ENCODE peak calls at places on chromosomes 5 and 9, in four cellular contexts. O is amniotic stem cell, R is heart left ventricle, Z is activated B cell treated with CpG ODN at 0.5 μM for 24 hours. U is an unnamed sample.

GRCh38 chr5:175684931-175685330 is 27.1 kb downstream of the HRH2 start:
- DNase-seq in O (no peak), R (no peak), Z (no peak), U (no peak)

GRCh38 chr9:114434878-114435311 is 47.1 kb upstream of the AKNA start:
- DNase-seq in O (no peak), R (no peak), Z (no peak), U (peak)

GRCh38 chr9:111161015-111161415 is 122.7 kb upstream of the LPAR1 start:
- DNase-seq in O (peak), R (no peak), Z (no peak), U (no peak)

GRCh38 chr5:124162782-124163532 is 583.5 kb downstream of the ZNF608 start:
- DNase-seq in O (no peak), R (peak), Z (no peak), U (peak)

GRCh38 chr9:2568689-2569088 is 52.9 kb upstream of the VLDLR start:
- DNase-seq in O (no peak), R (no peak), Z (no peak), U (no peak)

GRCh38 chr5:164336906-164337305 is 831.5 kb downstream of the MAT2B start:
- DNase-seq in O (peak), R (no peak), Z (no peak), U (no peak)

GRCh38 chr9:123343428-123344272 is 12.3 kb upstream of the CRB2 start:
- DNase-seq in O (no peak), R (no peak), Z (peak), U (peak)

GRCh38 chr5:115657883-115658233 is 32.0 kb upstream of the TMED7 start:
- DNase-seq in O (peak), R (no peak), Z (no peak), U (no peak)

GRCh38 chr5:139392678-139393496 is 2.0 kb downstream of the PROB1 start:
- DNase-seq in O (no peak), R (peak), Z (peak), U (peak)

GRCh38 chr5:107486489-107486888 is 184.2 kb downstream of the EFNA5 start:
- DNase-seq in O (no peak), R (no peak), Z (no peak), U (no peak)

GRCh38 chr5:26012078-26012477 is 1026.3 kb downstream of the CDH9 start:
- DNase-seq in O (no peak), R (no peak), Z (no peak), U (no peak)

GRCh38 chr5:135016926-135017325 is 17.1 kb downstream of the PITX1 start:
- DNase-seq in O (no peak), R (no peak), Z (no peak), U (no peak)

GRCh38 chr5:2726366-2726765 is 25.1 kb downstream of the IRX2 start:
- DNase-seq in O (no peak), R (no peak), Z (no peak), U (no peak)

GRCh38 chr5:6837519-6838110 is 124.4 kb downstream of the TENT4A start:
- DNase-seq in O (no peak), R (no peak), Z (no peak), U (no peak)

GRCh38 chr5:135498662-135498995 is 37.1 kb downstream of the NEUROG1 start:
- DNase-seq in O (no peak), R (no peak), Z (no peak), U (no peak)

GRCh38 chr9:83572524-83572923 is 34.3 kb upstream of the FRMD3 start:
- DNase-seq in O (no peak), R (no peak), Z (no peak), U (no peak)

GRCh38 chr9:93080406-93080805 is 15.6 kb upstream of the CARD19 start:
- DNase-seq in O (no peak), R (peak), Z (peak), U (no peak)

GRCh38 chr5:116521173-116521872 is 53.3 kb downstream of the SEMA6A start:
- DNase-seq in O (no peak), R (peak), Z (no peak), U (no peak)

GRCh38 chr5:114430532-114430931 is 68.7 kb downstream of the KCNN2 start:
- DNase-seq in O (no peak), R (no peak), Z (no peak), U (no peak)

GRCh38 chr5:61896811-61897210 is 409.2 kb upstream of the KIF2A start:
- DNase-seq in O (no peak), R (no peak), Z (no peak), U (no peak)

GRCh38 chr9:93541581-93542349 is 34.6 kb upstream of the PHF2 start:
- DNase-seq in O (no peak), R (peak), Z (no peak), U (peak)

GRCh38 chr9:114214181-114214580 is 58.8 kb downstream of the COL27A1 start:
- DNase-seq in O (peak), R (no peak), Z (no peak), U (peak)

GRCh38 chr5:171067540-171068130 is 205.8 kb downstream of the RANBP17 start:
- DNase-seq in O (no peak), R (no peak), Z (no peak), U (no peak)

GRCh38 chr9:129834489-129835127 is 467 bp downstream of the C9orf78 start:
- DNase-seq in O (no peak), R (no peak), Z (no peak), U (no peak)

GRCh38 chr9:14326264-14326826 is 12.4 kb upstream of the NFIB start:
- DNase-seq in O (no peak), R (no peak), Z (no peak), U (no peak)

GRCh38 chr9:97598461-97599288 is 34.5 kb downstream of the TSTD2 start:
- DNase-seq in O (peak), R (peak), Z (no peak), U (peak)

GRCh38 chr9:134065720-134066419 is 2.0 kb downstream of the BRD3 start:
- DNase-seq in O (no peak), R (no peak), Z (no peak), U (peak)

GRCh38 chr9:125409637-125410521 is 148.3 kb downstream of the GAPVD1 start:
- DNase-seq in O (no peak), R (peak), Z (no peak), U (peak)

GRCh38 chr9:134164879-134165278 is 515 bp upstream of the RNU6ATAC start:
- DNase-seq in O (no peak), R (no peak), Z (no peak), U (no peak)

GRCh38 chr5:151592855-151593408 is 1.8 kb upstream of the FAT2 start:
- DNase-seq in O (no peak), R (peak), Z (no peak), U (no peak)

GRCh38 chr5:73153513-73153912 is 19.5 kb upstream of the TMEM174 start:
- DNase-seq in O (no peak), R (no peak), Z (no peak), U (no peak)

GRCh38 chr5:168782172-168782571 is 203.0 kb upstream of the PANK3 start:
- DNase-seq in O (no peak), R (no peak), Z (no peak), U (no peak)